ENCODE peak calls at places on chromosomes 12 and 14, in five cellular contexts. V is adipocyte, Z is endodermal cell, L is colonic mucosa, W is left ventricle myocardium inferior. X is an unnamed sample.
A peak's percentile ranks its signal among the peaks of the same experiment; 100 is the strongest.

GRCh38 chr12:103924761-103925641 is 5.2 kb upstream of the HSP90B1 start:
- DNase-seq in V (peak; percentile 24), Z (peak; percentile 74), L (no peak), W (no peak), X (peak; percentile 47)

GRCh38 chr12:12070674-12071661 is at the start of gene BCL2L14:
- DNase-seq in V (no peak), Z (no peak), L (peak; percentile 71), W (no peak), X (peak; percentile 52)

GRCh38 chr12:113233967-113234366 is 12.7 kb downstream of the TPCN1 start:
- DNase-seq in V (no peak), Z (no peak), L (no peak), W (no peak), X (no peak)

GRCh38 chr12:97960741-97961608 is 498.4 kb downstream of the RMST start:
- DNase-seq in V (no peak), Z (peak; percentile 89), L (peak; percentile 21), W (no peak), X (peak; percentile 66)

GRCh38 chr12:26803552-26803951 is 29.4 kb downstream of the ITPR2 start:
- DNase-seq in V (peak; percentile 47), Z (no peak), L (no peak), W (no peak), X (no peak)

GRCh38 chr14:57486767-57487379 is 6.8 kb downstream of the CCDC198 start:
- DNase-seq in V (peak; percentile 68), Z (no peak), L (no peak), W (no peak), X (peak; percentile 72)

GRCh38 chr14:38208825-38209562 is 1.3 kb downstream of the SSTR1 start:
- DNase-seq in V (peak; percentile 60), Z (peak; percentile 83), L (peak; percentile 83), W (peak; percentile 13), X (no peak)

GRCh38 chr12:104788848-104789271 is 169.2 kb downstream of the SLC41A2 start:
- DNase-seq in V (no peak), Z (peak; percentile 91), L (no peak), W (no peak), X (peak; percentile 90)

GRCh38 chr14:35687335-35687939 is 121.7 kb downstream of the RALGAPA1 start:
- DNase-seq in V (peak; percentile 81), Z (peak; percentile 62), L (peak; percentile 25), W (no peak), X (peak; percentile 47)

GRCh38 chr12:122028601-122029560 is 7.2 kb downstream of the BCL7A start:
- DNase-seq in V (no peak), Z (no peak), L (no peak), W (no peak), X (no peak)

GRCh38 chr12:109723311-109723791 is 9.7 kb downstream of the FAM222A start:
- DNase-seq in V (no peak), Z (no peak), L (no peak), W (peak; percentile 84), X (no peak)

GRCh38 chr12:131399000-131399399 is 311.9 kb upstream of the SFSWAP start:
- DNase-seq in V (no peak), Z (no peak), L (no peak), W (no peak), X (no peak)

GRCh38 chr14:60561845-60562746 is 53.1 kb downstream of the SIX6 start:
- DNase-seq in V (peak; percentile 91), Z (peak; percentile 89), L (peak; percentile 20), W (no peak), X (peak; percentile 91)

GRCh38 chr12:6384499-6385436 is 806 bp downstream of the LTBR start:
- DNase-seq in V (no peak), Z (peak; percentile 54), L (peak; percentile 58), W (no peak), X (no peak)

GRCh38 chr12:124721501-124722154 is 142.0 kb downstream of the SCARB1 start:
- DNase-seq in V (no peak), Z (no peak), L (no peak), W (no peak), X (no peak)

GRCh38 chr12:4591180-4591687 is 29.2 kb downstream of the DYRK4 start:
- DNase-seq in V (no peak), Z (no peak), L (peak; percentile 33), W (no peak), X (no peak)

GRCh38 chr12:46224401-46224800 is 44.4 kb downstream of the SLC38A1 start:
- DNase-seq in V (peak; percentile 79), Z (no peak), L (peak; percentile 28), W (peak; percentile 33), X (no peak)

GRCh38 chr12:122062832-122063690 is 15.5 kb upstream of the MLXIP start:
- DNase-seq in V (peak; percentile 69), Z (peak; percentile 87), L (peak; percentile 81), W (peak; percentile 52), X (peak; percentile 95)

GRCh38 chr12:5588231-5588995 is 156.5 kb downstream of the NTF3 start:
- DNase-seq in V (peak; percentile 75), Z (no peak), L (no peak), W (no peak), X (no peak)

GRCh38 chr12:52091869-52092268 is 12.4 kb downstream of the SMIM41 start:
- DNase-seq in V (no peak), Z (no peak), L (no peak), W (no peak), X (no peak)

GRCh38 chr12:110591508-110592051 is 8.5 kb upstream of the PPTC7 start:
- DNase-seq in V (no peak), Z (peak; percentile 41), L (peak; percentile 58), W (no peak), X (no peak)

GRCh38 chr14:32761381-32761968 is 177.2 kb upstream of the NPAS3 start:
- DNase-seq in V (peak; percentile 47), Z (no peak), L (no peak), W (no peak), X (no peak)

GRCh38 chr12:125549836-125550235 is 484.6 kb downstream of the AACS start:
- DNase-seq in V (no peak), Z (peak; percentile 92), L (no peak), W (no peak), X (peak; percentile 54)

GRCh38 chr12:64097346-64098105 is 124.6 kb downstream of the KICS2 start:
- DNase-seq in V (no peak), Z (no peak), L (no peak), W (no peak), X (no peak)

GRCh38 chr14:93375673-93376156 is 28.7 kb downstream of the COX8C start:
- DNase-seq in V (no peak), Z (no peak), L (no peak), W (no peak), X (no peak)

GRCh38 chr12:131759176-131759575 is 48.3 kb downstream of the SFSWAP start:
- DNase-seq in V (no peak), Z (no peak), L (no peak), W (no peak), X (no peak)

GRCh38 chr12:29149691-29150382 is 759 bp downstream of the FAR2 start:
- DNase-seq in V (no peak), Z (peak; percentile 82), L (peak; percentile 61), W (no peak), X (peak; percentile 38)

GRCh38 chr12:71014180-71014785 is 93.7 kb upstream of the PTPRR start:
- DNase-seq in V (peak; percentile 69), Z (no peak), L (no peak), W (no peak), X (peak; percentile 64)

GRCh38 chr12:89016970-89017778 is 335.1 kb downstream of the DUSP6 start:
- DNase-seq in V (peak; percentile 93), Z (peak; percentile 72), L (peak; percentile 42), W (peak; percentile 13), X (peak; percentile 73)

GRCh38 chr12:2678416-2678815 is 116.4 kb upstream of the FKBP4 start:
- DNase-seq in V (no peak), Z (no peak), L (no peak), W (no peak), X (no peak)

GRCh38 chr14:95233702-95234241 is 76.4 kb upstream of the DICER1 start:
- DNase-seq in V (no peak), Z (no peak), L (no peak), W (peak; percentile 62), X (no peak)

GRCh38 chr12:22043943-22044342 is 2.1 kb upstream of the CMAS start:
- DNase-seq in V (no peak), Z (no peak), L (peak; percentile 47), W (no peak), X (peak; percentile 65)

GRCh38 chr12:2324375-2324774 is 271.6 kb downstream of the CACNA1C start:
- DNase-seq in V (no peak), Z (no peak), L (peak; percentile 64), W (no peak), X (no peak)

GRCh38 chr12:125206757-125207156 is 141.5 kb downstream of the AACS start:
- DNase-seq in V (no peak), Z (no peak), L (no peak), W (no peak), X (no peak)

GRCh38 chr12:54861927-54862326 is 7.6 kb downstream of the MUCL1 start:
- DNase-seq in V (no peak), Z (no peak), L (no peak), W (no peak), X (no peak)

GRCh38 chr12:54858562-54858961 is 4.2 kb downstream of the MUCL1 start:
- DNase-seq in V (no peak), Z (no peak), L (no peak), W (no peak), X (no peak)

GRCh38 chr12:54863948-54864584 is 9.8 kb downstream of the MUCL1 start:
- DNase-seq in V (no peak), Z (no peak), L (no peak), W (no peak), X (no peak)

GRCh38 chr12:54853933-54854538 is at the start of gene MUCL1:
- DNase-seq in V (peak; percentile 71), Z (peak; percentile 93), L (peak; percentile 68), W (no peak), X (peak; percentile 88)

GRCh38 chr12:54859502-54859901 is 5.2 kb downstream of the MUCL1 start:
- DNase-seq in V (no peak), Z (peak; percentile 57), L (no peak), W (no peak), X (peak; percentile 22)
- H3K4me3 ChIP-seq in V (no peak overlapping the region), Z (peak overlapping the region; percentile 36), L (no peak overlapping the region), W (no peak overlapping the region), X (no peak overlapping the region)

GRCh38 chr12:95077341-95077740 is 3.9 kb upstream of the NR2C1 start:
- DNase-seq in V (peak; percentile 20), Z (no peak), L (no peak), W (no peak), X (no peak)
- H3K4me3 ChIP-seq in V (peak overlapping the region; percentile 6), Z (no peak overlapping the region), L (no peak overlapping the region), W (no peak overlapping the region), X (no peak overlapping the region)

GRCh38 chr12:57196956-57197355 is 19.6 kb upstream of the NXPH4 start:
- DNase-seq in V (no peak), Z (no peak), L (no peak), W (no peak), X (no peak)
- H3K4me3 ChIP-seq in V (no peak overlapping the region), Z (no peak overlapping the region), L (no peak overlapping the region), W (no peak overlapping the region), X (no peak overlapping the region)

GRCh38 chr14:52064174-52064573 is 4.7 kb downstream of the NID2 start:
- DNase-seq in V (no peak), Z (no peak), L (no peak), W (no peak), X (no peak)

GRCh38 chr14:52061890-52062289 is 7.0 kb downstream of the NID2 start:
- DNase-seq in V (no peak), Z (no peak), L (no peak), W (no peak), X (no peak)

GRCh38 chr14:52060080-52060479 is 8.8 kb downstream of the NID2 start:
- DNase-seq in V (no peak), Z (no peak), L (no peak), W (no peak), X (no peak)

GRCh38 chr14:52061380-52061779 is 7.5 kb downstream of the NID2 start:
- DNase-seq in V (no peak), Z (no peak), L (no peak), W (peak; percentile 63), X (no peak)

GRCh38 chr14:52063107-52063506 is 5.8 kb downstream of the NID2 start:
- DNase-seq in V (peak; percentile 40), Z (peak; percentile 56), L (no peak), W (peak; percentile 43), X (peak; percentile 28)
- H3K4me3 ChIP-seq in V (peak overlapping the region; percentile 37), Z (no peak overlapping the region), L (no peak overlapping the region), W (peak overlapping the region; percentile 17), X (no peak overlapping the region)